ENCODE peak calls at places on chromosomes 11 and 22, in six cellular contexts. T is AG10803, L is body of pancreas, O is fibroblast of pulmonary artery, J is NB4, E is HFFc6. V is an unnamed sample.

GRCh38 chr11:3161309-3161708 is 3.8 kb downstream of the OSBPL5 start:
- DNase-seq in T (peak), L (peak), O (no peak), J (no peak), E (peak), V (no peak)

GRCh38 chr11:88618716-88619462 is 281.4 kb upstream of the CTSC start:
- DNase-seq in T (no peak), L (no peak), O (no peak), J (no peak), E (no peak), V (no peak)

GRCh38 chr11:88552377-88553029 is 215.0 kb upstream of the CTSC start:
- DNase-seq in T (peak), L (peak), O (peak), J (peak), E (peak), V (no peak)

GRCh38 chr22:36725366-36726006 is 21.9 kb upstream of the CACNG2 start:
- DNase-seq in T (no peak), L (no peak), O (no peak), J (no peak), E (no peak), V (no peak)

GRCh38 chr11:34721646-34722045 is 100.8 kb downstream of the EHF start:
- DNase-seq in T (peak), L (no peak), O (peak), J (no peak), E (no peak), V (no peak)

GRCh38 chr11:62508336-62509058 is 38.1 kb downstream of the AHNAK start:
- DNase-seq in T (peak), L (peak), O (peak), J (peak), E (peak), V (peak)

GRCh38 chr11:57248780-57249383 is 11.8 kb upstream of the APLNR start:
- DNase-seq in T (peak), L (peak), O (peak), J (peak), E (peak), V (peak)

GRCh38 chr11:64241175-64241429 is 207 bp downstream of the FKBP2 start:
- DNase-seq in T (no peak), L (no peak), O (no peak), J (no peak), E (no peak), V (no peak)

GRCh38 chr11:128512478-128513127 is 74.8 kb downstream of the ETS1 start:
- DNase-seq in T (no peak), L (no peak), O (no peak), J (no peak), E (no peak), V (no peak)

GRCh38 chr11:783581-784015 is 6.3 kb downstream of the CEND1 start:
- DNase-seq in T (peak), L (peak), O (peak), J (no peak), E (peak), V (peak)

GRCh38 chr22:28952857-28953256 is 69.5 kb downstream of the ZNRF3 start:
- DNase-seq in T (peak), L (no peak), O (peak), J (no peak), E (no peak), V (peak)

GRCh38 chr11:37905707-37906417 is 1307.8 kb upstream of the RAG2 start:
- DNase-seq in T (no peak), L (peak), O (no peak), J (no peak), E (no peak), V (no peak)

GRCh38 chr11:2104524-2105440 is 34.4 kb downstream of the IGF2 start:
- DNase-seq in T (no peak), L (no peak), O (no peak), J (no peak), E (no peak), V (no peak)

GRCh38 chr22:41619979-41620645 is 731 bp downstream of the DESI1 start:
- DNase-seq in T (no peak), L (peak), O (no peak), J (peak), E (no peak), V (peak)

GRCh38 chr11:9516113-9516512 is 55.3 kb downstream of the ZNF143 start:
- DNase-seq in T (no peak), L (no peak), O (no peak), J (no peak), E (no peak), V (no peak)

GRCh38 chr11:86230196-86230813 is 14.2 kb upstream of the EED start:
- DNase-seq in T (no peak), L (no peak), O (no peak), J (no peak), E (no peak), V (no peak)

GRCh38 chr11:96388891-96389603 is 665 bp downstream of the CCDC82 start:
- DNase-seq in T (peak), L (no peak), O (no peak), J (no peak), E (peak), V (no peak)

GRCh38 chr22:47300698-47301405 is 538.4 kb downstream of the TBC1D22A start:
- DNase-seq in T (no peak), L (no peak), O (no peak), J (no peak), E (no peak), V (no peak)

GRCh38 chr11:125941606-125942275 is 4.1 kb upstream of the VSIG10L2 start:
- DNase-seq in T (peak), L (peak), O (peak), J (peak), E (no peak), V (peak)

GRCh38 chr11:43579171-43579918 is 101.2 kb upstream of the HSD17B12 start:
- DNase-seq in T (no peak), L (no peak), O (peak), J (peak), E (no peak), V (no peak)